ENCODE peak calls at places on chromosomes 4 and X, in six cellular contexts. One of them, this sample, is unnamed. For H3K4me1, the result is how much of the 10 kb centered on the place peaks cover.

GRCh38 chr4:72031868-72032619 is at the start of gene NPFFR2:
- DNase-seq in tibial nerve: no peak
- DNase-seq in right atrium auricular region: no peak
- DNase-seq in testis: peak
- DNase-seq in uterus: no peak
- DNase-seq in IMR-90: no peak
- DNase-seq in this sample: peak

GRCh38 chr4:16237715-16238114 is 11.4 kb upstream of the TAPT1 start:
- DNase-seq in tibial nerve: no peak
- DNase-seq in IMR-90: no peak
- DNase-seq in right atrium auricular region: no peak
- DNase-seq in uterus: no peak
- DNase-seq in testis: no peak
- DNase-seq in this sample: peak

GRCh38 chrX:78029663-78030062 is 60.2 kb upstream of the PGAM4 start:
- DNase-seq in uterus: no peak
- DNase-seq in right atrium auricular region: no peak
- DNase-seq in testis: peak
- DNase-seq in IMR-90: peak
- DNase-seq in tibial nerve: no peak
- DNase-seq in this sample: no peak

GRCh38 chrX:22395372-22395771 is 122.7 kb downstream of the CBLL2 start:
- DNase-seq in testis: no peak
- DNase-seq in right atrium auricular region: no peak
- DNase-seq in IMR-90: peak
- DNase-seq in uterus: no peak
- DNase-seq in tibial nerve: no peak
- DNase-seq in this sample: no peak

GRCh38 chrX:47204970-47205369 is 11.3 kb downstream of the UBA1 start:
- DNase-seq in testis: no peak
- DNase-seq in tibial nerve: no peak
- DNase-seq in uterus: no peak
- DNase-seq in right atrium auricular region: no peak
- DNase-seq in IMR-90: no peak
- DNase-seq in this sample: no peak

GRCh38 chr4:155748039-155748438 is 10.8 kb upstream of the GUCY1B1 start:
- DNase-seq in uterus: no peak
- DNase-seq in testis: no peak
- DNase-seq in tibial nerve: no peak
- DNase-seq in IMR-90: no peak
- DNase-seq in right atrium auricular region: no peak
- DNase-seq in this sample: no peak

GRCh38 chr4:171612907-171613306 is 200.3 kb upstream of the GALNTL6 start:
- DNase-seq in tibial nerve: no peak
- DNase-seq in testis: no peak
- DNase-seq in right atrium auricular region: no peak
- DNase-seq in IMR-90: no peak
- DNase-seq in uterus: no peak
- DNase-seq in this sample: no peak

GRCh38 chr4:114921790-114922581 is 191.4 kb downstream of the NDST4 start:
- DNase-seq in uterus: no peak
- DNase-seq in testis: no peak
- DNase-seq in right atrium auricular region: no peak
- DNase-seq in IMR-90: no peak
- DNase-seq in tibial nerve: no peak
- DNase-seq in this sample: no peak

GRCh38 chrX:136158685-136159084 is 11.4 kb downstream of the FHL1 start:
- DNase-seq in uterus: no peak
- DNase-seq in IMR-90: no peak
- DNase-seq in right atrium auricular region: no peak
- DNase-seq in tibial nerve: no peak
- DNase-seq in testis: no peak
- DNase-seq in this sample: no peak

GRCh38 chr4:17884063-17884462 is 73.3 kb downstream of the NCAPG start:
- DNase-seq in right atrium auricular region: no peak
- DNase-seq in uterus: no peak
- DNase-seq in IMR-90: peak
- DNase-seq in tibial nerve: no peak
- DNase-seq in testis: no peak
- DNase-seq in this sample: no peak

GRCh38 chrX:54786972-54787371 is 11.1 kb downstream of the ITIH6 start:
- DNase-seq in right atrium auricular region: no peak
- DNase-seq in uterus: no peak
- DNase-seq in testis: no peak
- DNase-seq in IMR-90: no peak
- DNase-seq in tibial nerve: no peak
- DNase-seq in this sample: no peak

GRCh38 chrX:124349054-124349453 is 2.7 kb downstream of the SH2D1A start:
- DNase-seq in uterus: no peak
- DNase-seq in testis: no peak
- DNase-seq in IMR-90: no peak
- DNase-seq in right atrium auricular region: no peak
- DNase-seq in tibial nerve: no peak
- DNase-seq in this sample: no peak

GRCh38 chr4:106287353-106287969 is 28.5 kb downstream of the TBCK start:
- DNase-seq in uterus: no peak
- DNase-seq in right atrium auricular region: no peak
- DNase-seq in tibial nerve: no peak
- DNase-seq in testis: no peak
- DNase-seq in IMR-90: peak
- DNase-seq in this sample: no peak

GRCh38 chr4:80568891-80569290 is 233.4 kb downstream of the CFAP299 start:
- DNase-seq in right atrium auricular region: no peak
- DNase-seq in IMR-90: no peak
- DNase-seq in testis: no peak
- DNase-seq in uterus: no peak
- DNase-seq in tibial nerve: no peak
- DNase-seq in this sample: no peak

GRCh38 chr4:16269742-16270522 is 43.7 kb upstream of the TAPT1 start:
- DNase-seq in right atrium auricular region: no peak
- DNase-seq in tibial nerve: no peak
- DNase-seq in uterus: no peak
- DNase-seq in IMR-90: peak
- DNase-seq in testis: no peak
- DNase-seq in this sample: no peak

GRCh38 chrX:125826774-125827451 is 339.2 kb downstream of the DCAF12L2 start:
- DNase-seq in right atrium auricular region: no peak
- DNase-seq in uterus: no peak
- DNase-seq in tibial nerve: no peak
- DNase-seq in IMR-90: no peak
- DNase-seq in testis: no peak
- DNase-seq in this sample: no peak

GRCh38 chr4:137660211-137660610 is 127.9 kb upstream of the PCDH18 start:
- DNase-seq in uterus: no peak
- DNase-seq in IMR-90: peak
- DNase-seq in testis: no peak
- DNase-seq in right atrium auricular region: no peak
- DNase-seq in tibial nerve: no peak
- DNase-seq in this sample: no peak

GRCh38 chr4:137664416-137664815 is 132.1 kb upstream of the PCDH18 start:
- DNase-seq in IMR-90: peak
- DNase-seq in right atrium auricular region: no peak
- DNase-seq in uterus: no peak
- DNase-seq in tibial nerve: no peak
- DNase-seq in testis: no peak
- DNase-seq in this sample: no peak

GRCh38 chr4:137664055-137664405 is 131.7 kb upstream of the PCDH18 start:
- DNase-seq in uterus: no peak
- DNase-seq in testis: no peak
- DNase-seq in IMR-90: peak
- DNase-seq in tibial nerve: no peak
- DNase-seq in right atrium auricular region: no peak
- DNase-seq in this sample: no peak

GRCh38 chr4:137659431-137659830 is 127.1 kb upstream of the PCDH18 start:
- DNase-seq in testis: no peak
- DNase-seq in IMR-90: peak
- DNase-seq in uterus: no peak
- DNase-seq in tibial nerve: no peak
- DNase-seq in right atrium auricular region: no peak
- DNase-seq in this sample: no peak

GRCh38 chr4:137663376-137664054 is 131.2 kb upstream of the PCDH18 start:
- DNase-seq in right atrium auricular region: no peak
- DNase-seq in uterus: peak
- DNase-seq in testis: no peak
- DNase-seq in IMR-90: no peak
- DNase-seq in tibial nerve: no peak
- DNase-seq in this sample: no peak
- H3K27ac ChIP-seq in right atrium auricular region: no peak
- H3K27ac ChIP-seq in uterus: peak
- H3K27ac ChIP-seq in testis: peak
- H3K27ac ChIP-seq in IMR-90: peak
- H3K27ac ChIP-seq in tibial nerve: peak
- H3K27ac ChIP-seq in this sample: peak

GRCh38 chr4:38111717-38112116 is 151.5 kb downstream of the PTTG2 start:
- DNase-seq in tibial nerve: no peak
- DNase-seq in testis: no peak
- DNase-seq in IMR-90: no peak
- DNase-seq in right atrium auricular region: no peak
- DNase-seq in uterus: no peak
- DNase-seq in this sample: no peak
- H3K4me1 ChIP-seq in tibial nerve: under half
- H3K4me1 ChIP-seq in testis: under half
- H3K4me1 ChIP-seq in IMR-90: under half
- H3K4me1 ChIP-seq in right atrium auricular region: under half
- H3K4me1 ChIP-seq in uterus: under half
- H3K4me1 ChIP-seq in this sample: under half

DNA sequence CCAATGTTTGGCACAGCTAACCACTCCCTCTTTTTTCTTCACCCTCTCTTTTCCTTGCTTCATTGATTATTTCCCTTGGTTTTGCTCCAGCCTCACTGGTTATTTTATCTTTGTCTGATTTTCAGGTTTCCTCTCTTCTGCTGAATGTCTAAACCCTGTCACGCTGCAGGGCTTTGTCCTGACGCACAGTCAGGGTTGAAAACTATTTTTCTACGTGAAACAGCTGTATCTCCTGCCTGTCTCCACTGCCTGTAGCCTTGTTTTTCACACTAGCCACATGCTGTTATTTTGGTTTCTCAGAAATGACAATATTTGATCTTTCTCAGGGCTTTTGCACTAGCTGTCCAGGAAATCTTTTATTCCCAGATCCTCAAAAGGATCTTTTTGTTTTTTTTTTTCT is 164.0 kb downstream of the PDHA2 start:
- DNase-seq in uterus: no peak
- DNase-seq in tibial nerve: no peak
- DNase-seq in right atrium auricular region: no peak
- DNase-seq in IMR-90: no peak
- DNase-seq in testis: no peak
- DNase-seq in this sample: no peak
- H3K27ac ChIP-seq in uterus: no peak
- H3K27ac ChIP-seq in tibial nerve: no peak
- H3K27ac ChIP-seq in right atrium auricular region: no peak
- H3K27ac ChIP-seq in IMR-90: no peak
- H3K27ac ChIP-seq in testis: no peak
- H3K27ac ChIP-seq in this sample: no peak

GRCh38 chr4:156948738-156949137 is 22.9 kb downstream of the PDGFC start:
- DNase-seq in uterus: no peak
- DNase-seq in testis: no peak
- DNase-seq in tibial nerve: no peak
- DNase-seq in right atrium auricular region: no peak
- DNase-seq in IMR-90: no peak
- DNase-seq in this sample: no peak

GRCh38 chr4:156949373-156949814 is 22.2 kb downstream of the PDGFC start:
- DNase-seq in testis: no peak
- DNase-seq in right atrium auricular region: no peak
- DNase-seq in uterus: no peak
- DNase-seq in IMR-90: peak
- DNase-seq in tibial nerve: no peak
- DNase-seq in this sample: no peak

GRCh38 chr4:156950090-156950489 is 21.5 kb downstream of the PDGFC start:
- DNase-seq in uterus: no peak
- DNase-seq in right atrium auricular region: no peak
- DNase-seq in IMR-90: no peak
- DNase-seq in testis: no peak
- DNase-seq in tibial nerve: no peak
- DNase-seq in this sample: no peak

GRCh38 chr4:156946508-156947197 is 24.9 kb downstream of the PDGFC start:
- DNase-seq in testis: no peak
- DNase-seq in uterus: peak
- DNase-seq in right atrium auricular region: peak
- DNase-seq in tibial nerve: no peak
- DNase-seq in IMR-90: peak
- DNase-seq in this sample: no peak

GRCh38 chr4:156948133-156948532 is 23.5 kb downstream of the PDGFC start:
- DNase-seq in testis: no peak
- DNase-seq in tibial nerve: no peak
- DNase-seq in IMR-90: no peak
- DNase-seq in right atrium auricular region: no peak
- DNase-seq in uterus: no peak
- DNase-seq in this sample: no peak
- H3K4me1 ChIP-seq in testis: under half
- H3K4me1 ChIP-seq in tibial nerve: under half
- H3K4me1 ChIP-seq in IMR-90: under half
- H3K4me1 ChIP-seq in right atrium auricular region: under half
- H3K4me1 ChIP-seq in uterus: under half
- H3K4me1 ChIP-seq in this sample: under half

DNA sequence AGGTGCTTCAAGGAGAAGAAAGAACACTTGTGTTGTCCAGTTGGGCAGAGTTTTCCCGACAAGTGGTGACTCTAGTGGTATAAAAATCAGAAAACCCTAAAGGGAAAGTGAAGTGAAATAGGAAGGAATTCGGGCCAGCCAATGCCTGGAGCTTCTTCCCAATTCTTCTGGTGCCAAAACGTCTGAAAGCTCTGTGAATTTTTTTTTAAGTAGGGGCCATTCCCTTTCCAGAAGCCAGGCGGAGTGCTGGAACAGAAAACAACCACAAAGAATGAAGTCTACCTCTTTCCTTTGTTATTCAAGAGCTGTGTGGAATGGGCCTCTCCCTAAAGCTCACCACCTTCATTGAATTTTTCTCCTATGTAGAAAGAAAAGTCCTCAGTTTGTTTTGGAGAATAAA is 43.1 kb upstream of the PPARGC1A start:
- DNase-seq in tibial nerve: no peak
- DNase-seq in IMR-90: peak
- DNase-seq in uterus: no peak
- DNase-seq in right atrium auricular region: no peak
- DNase-seq in testis: no peak
- DNase-seq in this sample: no peak
- H3K27ac ChIP-seq in tibial nerve: peak
- H3K27ac ChIP-seq in IMR-90: no peak
- H3K27ac ChIP-seq in uterus: no peak
- H3K27ac ChIP-seq in right atrium auricular region: peak
- H3K27ac ChIP-seq in testis: no peak
- H3K27ac ChIP-seq in this sample: peak

This sample was measured in upper lobe of left lung.